ENCODE peak calls at places on chromosomes 6 and 20, in five cellular contexts. J is GM23338, Z is lung, M is brain microvascular endothelial cell, T is esophagus squamous epithelium. N is an unnamed sample. For H3K27me3, the result is how much of the 10 kb centered on the place peaks cover.

GRCh38 chr6:53054532-53054931 is 10.7 kb upstream of the FBXO9 start:
- DNase-seq in M (no peak), T (no peak), Z (no peak), J (no peak), N (no peak)

GRCh38 chr6:37222125-37222967 is 35.2 kb upstream of the TBC1D22B start:
- DNase-seq in J (peak), T (no peak), Z (peak), M (peak), N (peak)

GRCh38 chr6:145882121-145882531 is 67.5 kb upstream of the FBXO30 start:
- DNase-seq in J (no peak), T (no peak), Z (no peak), M (no peak), N (no peak)

GRCh38 chr20:51258582-51259175 is 235.8 kb upstream of the KCNG1 start:
- DNase-seq in T (no peak), J (no peak), Z (no peak), M (peak), N (no peak)

GRCh38 chr6:157317129-157317814 is 6.0 kb downstream of the TMEM242 start:
- DNase-seq in Z (peak), J (no peak), M (peak), T (no peak), N (no peak)

GRCh38 chr20:51500936-51501335 is 41.6 kb downstream of the NFATC2 start:
- DNase-seq in J (no peak), M (no peak), T (no peak), Z (no peak), N (no peak)

GRCh38 chr6:125236536-125237327 is 65.0 kb downstream of the HDDC2 start:
- DNase-seq in T (no peak), Z (no peak), M (no peak), J (no peak), N (no peak)

GRCh38 chr6:28720357-28721231 is 194.9 kb downstream of the GPX5 start:
- DNase-seq in Z (no peak), T (no peak), J (no peak), M (no peak), N (no peak)

GRCh38 chr6:87700729-87701675 is 1.0 kb downstream of the AKIRIN2 start:
- DNase-seq in T (no peak), Z (peak), M (peak), J (peak), N (peak)

GRCh38 chr6:28248916-28249315 is 3.2 kb downstream of the ZKSCAN4 start:
- DNase-seq in M (no peak), J (no peak), T (no peak), Z (no peak), N (no peak)

GRCh38 chr6:170450946-170451761 is 102.0 kb downstream of the PSMB1 start:
- DNase-seq in Z (no peak), M (no peak), T (no peak), J (no peak), N (no peak)

GRCh38 chr20:36352843-36353553 is 46.9 kb downstream of the DLGAP4 start:
- DNase-seq in T (no peak), J (no peak), Z (no peak), M (no peak), N (no peak)

GRCh38 chr6:112466378-112467151 is 119.4 kb downstream of the RFPL4B start:
- DNase-seq in J (no peak), T (no peak), M (peak), Z (no peak), N (peak)

GRCh38 chr6:56669585-56669984 is 26.9 kb upstream of the DST start:
- DNase-seq in J (no peak), T (no peak), Z (no peak), M (no peak), N (no peak)

GRCh38 chr20:652611-653109 is 340 bp downstream of the SRXN1 start:
- DNase-seq in T (no peak), Z (no peak), M (peak), J (no peak), N (no peak)

GRCh38 chr20:1820137-1821074 is 74.8 kb upstream of the SIRPA start:
- DNase-seq in T (no peak), M (peak), Z (peak), J (no peak), N (no peak)

GRCh38 chr6:141594874-141595273 is 537.9 kb upstream of the GJE1 start:
- DNase-seq in J (no peak), T (no peak), M (no peak), Z (no peak), N (no peak)

GRCh38 chr6:2725999-2726567 is 24.6 kb downstream of the MYLK4 start:
- DNase-seq in T (no peak), Z (no peak), J (no peak), M (peak), N (peak)

GRCh38 chr6:35275417-35275816 is 15.9 kb downstream of the ZNF76 start:
- DNase-seq in M (no peak), J (no peak), T (no peak), Z (no peak), N (no peak)

GRCh38 chr6:125357515-125358256 is 55.9 kb upstream of the HDDC2 start:
- DNase-seq in J (no peak), T (no peak), M (peak), Z (no peak), N (no peak)

GRCh38 chr6:151722342-151722741 is 85.1 kb upstream of the ESR1 start:
- DNase-seq in M (no peak), Z (no peak), T (no peak), J (no peak), N (no peak)

GRCh38 chr6:25389501-25389900 is 110.3 kb downstream of the CARMIL1 start:
- DNase-seq in T (no peak), J (no peak), M (no peak), Z (no peak), N (no peak)

GRCh38 chr20:1330075-1330830 is 1.3 kb upstream of the SDCBP2 start:
- DNase-seq in M (no peak), T (no peak), J (no peak), Z (peak), N (peak)

GRCh38 chr6:110378552-110378951 is 20.4 kb upstream of the METTL24 start:
- DNase-seq in T (no peak), J (peak), M (no peak), Z (no peak), N (no peak)

GRCh38 chr6:3631862-3632261 is 119.7 kb downstream of the PXDC1 start:
- DNase-seq in T (no peak), Z (no peak), M (no peak), J (no peak), N (no peak)

GRCh38 chr6:142853244-142854180 is 91.5 kb downstream of the HIVEP2 start:
- DNase-seq in J (peak), Z (no peak), M (no peak), T (no peak), N (no peak)

GRCh38 chr20:17226410-17227198 is at the start of gene PCSK2:
- DNase-seq in T (no peak), J (peak), M (peak), Z (peak), N (no peak)

GRCh38 chr6:131210469-131210868 is 75.2 kb downstream of the AKAP7 start:
- DNase-seq in Z (no peak), M (no peak), J (no peak), T (no peak), N (no peak)

GRCh38 chr20:1654994-1655393 is 2.6 kb downstream of the SIRPG start:
- DNase-seq in M (no peak), T (no peak), Z (no peak), J (no peak), N (no peak)

GRCh38 chr20:2116170-2116940 is 14.7 kb downstream of the STK35 start:
- DNase-seq in J (no peak), T (no peak), Z (no peak), M (no peak), N (no peak)

GRCh38 chr20:8646026-8646425 is 422.9 kb upstream of the PLCB4 start:
- DNase-seq in J (no peak), Z (no peak), T (no peak), M (no peak), N (no peak)

GRCh38 chr20:32437391-32438074 is 79.4 kb downstream of the ASXL1 start:
- DNase-seq in J (peak), M (no peak), Z (no peak), T (no peak), N (no peak)

DNA sequence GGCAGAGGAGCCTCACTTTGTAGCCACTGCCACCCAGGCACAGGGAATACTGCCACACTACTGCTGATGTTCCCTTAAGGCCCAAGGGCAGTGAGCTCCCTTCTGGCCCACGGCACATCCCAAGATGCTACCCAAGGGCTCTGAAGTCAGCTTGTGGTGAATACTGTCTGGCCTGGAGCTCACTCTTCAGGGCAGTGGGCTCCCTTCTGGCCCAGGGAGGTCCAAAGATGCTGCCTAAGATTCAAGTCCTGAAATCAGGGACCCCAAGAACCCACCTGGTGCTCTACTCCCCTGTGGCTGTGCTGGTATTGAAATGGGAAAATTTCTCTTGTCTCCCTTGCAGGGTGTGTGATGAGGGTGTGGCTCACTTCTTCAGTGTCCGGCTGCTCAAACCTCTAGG is 132.8 kb downstream of the TINAG start:
- DNase-seq in M (no peak), J (no peak), T (no peak), Z (no peak), N (no peak)
- H3K27me3 ChIP-seq in M (under half), J (under half), T (under half), Z (under half), N (under half)

DNA sequence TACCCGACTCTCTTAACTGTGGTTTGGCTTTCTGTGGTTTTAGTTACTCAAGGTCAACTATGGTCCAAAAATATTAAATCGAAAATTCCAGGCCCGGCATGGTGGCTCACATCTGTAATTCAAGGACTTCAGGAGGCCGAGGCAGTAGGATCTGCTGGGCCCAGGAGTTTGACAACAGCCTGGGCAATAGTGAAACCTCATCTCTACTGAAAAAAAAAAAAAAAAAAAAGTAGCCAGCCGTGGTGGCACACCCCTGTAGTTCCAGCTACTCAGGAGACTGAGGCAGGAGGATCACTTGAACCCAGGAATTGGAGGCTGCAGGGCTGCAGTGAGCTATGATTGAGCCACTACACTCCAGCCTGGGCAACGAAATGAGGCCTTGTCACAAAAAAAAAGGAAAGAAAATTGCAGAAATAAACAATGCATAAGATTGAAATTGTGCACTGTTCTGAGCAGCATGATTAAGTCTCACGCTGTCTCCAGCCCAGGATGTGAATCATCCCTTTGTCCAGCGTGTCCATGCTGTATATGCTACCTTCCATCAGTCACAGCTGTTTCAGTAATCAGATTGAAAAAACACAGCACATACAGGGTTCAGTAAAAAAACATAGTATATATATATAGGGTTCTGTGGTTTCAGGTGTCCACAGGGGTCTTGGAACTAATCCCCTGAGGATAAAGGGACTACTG is 40.7 kb downstream of the RGS17 start:
- DNase-seq in Z (no peak), M (peak), T (no peak), J (no peak), N (no peak)
- TF ChIP-seq CTCF in Z (no peak), M (no peak), T (no peak), J (no peak), N (no peak)

DNA sequence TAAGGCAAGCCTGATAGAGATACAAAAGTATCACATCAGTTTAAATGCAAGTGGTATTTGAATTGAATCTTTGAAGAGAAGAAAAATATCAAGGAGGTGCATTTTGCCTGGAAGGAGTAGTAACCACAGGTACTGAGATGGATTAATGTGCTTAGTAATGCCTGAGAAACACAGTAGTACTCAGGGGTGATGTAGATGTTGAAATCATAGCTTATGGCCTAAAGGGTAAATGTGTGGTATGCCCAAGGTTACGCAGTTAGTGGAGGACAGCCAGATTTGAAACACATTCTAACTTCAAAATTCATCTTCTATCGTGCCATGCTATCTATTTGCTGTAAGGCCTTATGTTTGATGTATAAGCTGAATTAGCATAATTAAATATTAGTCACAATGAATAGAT is 55.9 kb downstream of the STXBP5 start:
- DNase-seq in T (no peak), J (no peak), Z (no peak), M (no peak), N (no peak)
- H3K4me3 ChIP-seq in T (no peak), J (no peak), Z (no peak), M (no peak), N (no peak)

DNA sequence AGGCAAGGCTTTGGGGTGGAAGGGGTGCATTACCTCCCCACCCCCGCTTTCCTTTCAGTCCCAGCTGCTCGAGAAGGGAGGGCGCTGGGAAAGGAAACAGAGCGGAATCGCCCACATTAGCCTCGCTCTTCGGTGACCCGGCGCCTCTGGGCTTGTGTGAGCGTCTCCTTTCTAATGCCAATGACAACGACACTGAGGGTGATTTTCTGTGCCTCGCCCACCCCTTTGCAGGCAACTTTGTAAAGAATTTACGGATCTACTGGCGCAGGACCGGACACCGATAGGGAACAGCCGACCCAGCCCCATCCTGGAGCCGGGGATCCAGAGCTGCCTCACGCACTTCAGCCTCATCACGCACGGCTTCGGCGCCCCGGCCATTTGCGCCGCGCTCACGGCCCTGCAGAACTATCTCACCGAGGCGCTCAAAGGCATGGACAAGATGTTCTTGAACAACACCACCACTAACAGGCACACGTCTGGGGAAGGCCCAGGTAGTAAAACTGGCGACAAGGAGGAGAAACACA is 24.3 kb downstream of the TFAP2B start:
- DNase-seq in J (peak), M (no peak), Z (no peak), T (no peak), N (no peak)
- H3K27me3 ChIP-seq in J (half or more), M (under half), Z (under half), T (under half), N (under half)

GRCh38 chr20:54479138-54479906 is 3.9 kb downstream of the DOK5 start:
- DNase-seq in T (no peak), M (no peak), Z (no peak), J (peak), N (no peak)
- TF ChIP-seq CTCF in T (no peak), M (peak), Z (no peak), J (peak), N (no peak)

GRCh38 chr20:55592866-55593265 is 412.5 kb downstream of the CBLN4 start:
- DNase-seq in T (no peak), Z (no peak), J (no peak), M (no peak), N (no peak)

DNA sequence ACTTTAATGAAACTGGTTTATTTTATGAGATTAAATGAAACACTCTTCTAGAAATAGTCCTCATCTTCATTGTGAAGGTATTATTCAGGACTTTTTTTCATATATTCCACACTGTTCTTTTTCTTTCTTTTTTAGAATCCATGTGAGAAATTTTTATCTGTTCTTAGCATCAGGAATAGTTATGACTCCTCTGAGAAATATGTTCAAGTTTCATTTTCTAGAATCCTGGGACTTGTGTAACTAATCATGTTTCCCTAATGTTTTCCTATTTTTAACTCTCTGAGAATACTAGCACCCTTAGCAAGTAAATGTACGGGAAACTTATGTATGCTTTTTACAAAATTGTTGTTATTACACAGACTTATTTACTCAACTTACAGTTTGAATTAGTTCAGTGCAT is 407.8 kb downstream of the CBLN4 start:
- DNase-seq in M (no peak), J (no peak), T (no peak), Z (no peak), N (no peak)
- H3K4me3 ChIP-seq in M (no peak), J (no peak), T (no peak), Z (no peak), N (no peak)

N was measured in GM06990.